ENCODE peak calls at places on chromosome 20, in eight cellular contexts. N, K, J, O, R, Y, Z and I are unnamed samples.

GRCh38 chr20:35303735-35304431 is 11.7 kb upstream of the FAM83C start:
- DNase-seq in N (peak), Z (peak), Y (peak), J (peak), R (peak), K (peak), O (peak), I (peak)

GRCh38 chr20:46328180-46328882 is 20.0 kb upstream of the CDH22 start:
- DNase-seq in Y (no peak), R (no peak), J (no peak), N (no peak), Z (no peak), K (no peak), O (no peak), I (no peak)

GRCh38 chr20:57592263-57593092 is 27.7 kb downstream of the ZBP1 start:
- DNase-seq in O (no peak), K (no peak), J (no peak), N (no peak), Z (no peak), Y (no peak), R (no peak), I (no peak)

GRCh38 chr20:33343521-33343920 is 57.8 kb downstream of the CDK5RAP1 start:
- DNase-seq in K (no peak), O (peak), R (no peak), J (no peak), N (no peak), Y (no peak), Z (no peak), I (no peak)

GRCh38 chr20:14996883-14997672 is 659.7 kb upstream of the FLRT3 start:
- DNase-seq in O (no peak), K (no peak), J (no peak), Z (no peak), R (no peak), N (no peak), Y (no peak), I (no peak)

GRCh38 chr20:54860716-54861115 is 385.3 kb downstream of the DOK5 start:
- DNase-seq in J (no peak), Z (no peak), K (no peak), R (no peak), Y (no peak), N (no peak), O (no peak), I (no peak)

GRCh38 chr20:59422911-59423520 is 122.6 kb downstream of the EDN3 start:
- DNase-seq in R (no peak), Z (no peak), N (no peak), K (peak), Y (no peak), O (no peak), J (no peak), I (no peak)

GRCh38 chr20:17940447-17940971 is 28.1 kb downstream of the SNX5 start:
- DNase-seq in Y (no peak), Z (no peak), N (no peak), O (no peak), J (no peak), K (no peak), R (no peak), I (no peak)

GRCh38 chr20:43666376-43667328 is at the start of gene MYBL2:
- DNase-seq in Z (peak), J (peak), N (no peak), K (no peak), O (peak), Y (peak), R (peak), I (no peak)

GRCh38 chr20:63618291-63618980 is 8.5 kb downstream of the GMEB2 start:
- DNase-seq in K (no peak), Y (no peak), Z (no peak), N (no peak), R (no peak), O (peak), J (no peak), I (no peak)

GRCh38 chr20:54267510-54268003 is 59.7 kb downstream of the PFDN4 start:
- DNase-seq in R (no peak), N (no peak), O (no peak), K (no peak), J (no peak), Z (no peak), Y (no peak), I (no peak)